ENCODE peak calls at places on chromosomes 12 and 14, in seven cellular contexts. G is smooth muscle cell of the brain vasculature, J is endothelial cell, S is fibroblast of mammary gland, C is cardiac fibroblast, Z is fibroblast of gingiva, Y is GM23338. I is an unnamed sample.

GRCh38 chr12:13851828-13852227 is 129.6 kb downstream of the GRIN2B start:
- DNase-seq in G (no peak), J (no peak), S (no peak), C (no peak), Z (no peak), Y (peak; percentile 94), I (no peak)

GRCh38 chr12:92404921-92405320 is 259.3 kb upstream of the BTG1 start:
- DNase-seq in G (no peak), J (no peak), S (no peak), C (no peak), Z (no peak), Y (no peak), I (no peak)

GRCh38 chr12:88896958-88897357 is 316.7 kb upstream of the KITLG start:
- DNase-seq in G (no peak), J (no peak), S (peak; percentile 67), C (peak; percentile 45), Z (no peak), Y (no peak), I (no peak)

GRCh38 chr12:56103823-56104108 is 593 bp upstream of the PA2G4 start:
- DNase-seq in G (no peak), J (no peak), S (no peak), C (no peak), Z (no peak), Y (no peak), I (no peak)

GRCh38 chr14:36683083-36683724 is 21.5 kb downstream of the PAX9 start:
- DNase-seq in G (no peak), J (no peak), S (no peak), C (no peak), Z (no peak), Y (peak; percentile 41), I (no peak)

GRCh38 chr12:121786441-121786825 is 7.1 kb downstream of the RHOF start:
- DNase-seq in G (no peak), J (no peak), S (peak; percentile 94), C (peak; percentile 95), Z (peak; percentile 75), Y (no peak), I (peak; percentile 90)

GRCh38 chr14:95098984-95099599 is 58.2 kb downstream of the DICER1 start:
- DNase-seq in G (peak; percentile 64), J (peak; percentile 55), S (peak; percentile 80), C (peak; percentile 85), Z (peak; percentile 73), Y (peak; percentile 87), I (peak; percentile 56)

GRCh38 chr12:104603545-104603973 is 146.8 kb downstream of the CHST11 start:
- DNase-seq in G (no peak), J (no peak), S (peak; percentile 86), C (peak; percentile 72), Z (no peak), Y (no peak), I (peak; percentile 63)

GRCh38 chr12:48454675-48455074 is 17.7 kb upstream of the ANP32D start:
- DNase-seq in G (no peak), J (no peak), S (peak; percentile 57), C (peak; percentile 50), Z (no peak), Y (peak; percentile 59), I (no peak)

GRCh38 chr12:93094988-93095737 is 166.1 kb upstream of the EEA1 start:
- DNase-seq in G (no peak), J (no peak), S (no peak), C (no peak), Z (no peak), Y (no peak), I (no peak)

GRCh38 chr14:36939265-36939664 is 233.1 kb downstream of the SLC25A21 start:
- DNase-seq in G (no peak), J (no peak), S (no peak), C (no peak), Z (no peak), Y (no peak), I (no peak)

GRCh38 chr12:52975820-52976573 is 27.1 kb downstream of the KRT18 start:
- DNase-seq in G (no peak), J (peak; percentile 18), S (no peak), C (peak; percentile 22), Z (no peak), Y (peak; percentile 74), I (no peak)

GRCh38 chr12:48021485-48022179 is 17.4 kb upstream of the COL2A1 start:
- DNase-seq in G (no peak), J (no peak), S (no peak), C (no peak), Z (no peak), Y (peak; percentile 94), I (no peak)

GRCh38 chr12:107235600-107235999 is 142.3 kb upstream of the CRY1 start:
- DNase-seq in G (no peak), J (no peak), S (no peak), C (no peak), Z (no peak), Y (no peak), I (no peak)

GRCh38 chr12:95802482-95803264 is 12.1 kb upstream of the NTN4 start:
- DNase-seq in G (no peak), J (no peak), S (peak; percentile 81), C (peak; percentile 97), Z (peak; percentile 74), Y (no peak), I (peak; percentile 83)

GRCh38 chr14:61525293-61526011 is 169.9 kb upstream of the HIF1A start:
- DNase-seq in G (no peak), J (no peak), S (peak; percentile 91), C (peak; percentile 94), Z (peak; percentile 54), Y (no peak), I (peak; percentile 86)

GRCh38 chr12:131192951-131193350 is 239.2 kb downstream of the ADGRD1 start:
- DNase-seq in G (no peak), J (no peak), S (no peak), C (no peak), Z (no peak), Y (no peak), I (no peak)

GRCh38 chr12:103751171-103751570 is 89.9 kb downstream of the NT5DC3 start:
- DNase-seq in G (no peak), J (peak; percentile 18), S (no peak), C (no peak), Z (no peak), Y (peak; percentile 56), I (no peak)

GRCh38 chr12:107767466-107767865 is 6.5 kb upstream of the PRDM4 start:
- DNase-seq in G (no peak), J (no peak), S (no peak), C (no peak), Z (no peak), Y (no peak), I (no peak)

GRCh38 chr14:69034612-69035262 is 55.6 kb upstream of the ACTN1 start:
- DNase-seq in G (no peak), J (no peak), S (no peak), C (peak; percentile 77), Z (peak; percentile 49), Y (peak; percentile 73), I (no peak)

GRCh38 chr12:108911915-108912314 is 32.0 kb downstream of the DAO start:
- DNase-seq in G (no peak), J (no peak), S (no peak), C (no peak), Z (no peak), Y (no peak), I (no peak)

GRCh38 chr12:57158665-57159064 is 11.2 kb upstream of the LRP1-AS start:
- DNase-seq in G (no peak), J (no peak), S (no peak), C (no peak), Z (no peak), Y (no peak), I (no peak)

GRCh38 chr12:107914460-107914977 is 140.0 kb downstream of the ASCL4 start:
- DNase-seq in G (no peak), J (no peak), S (no peak), C (no peak), Z (no peak), Y (no peak), I (no peak)

GRCh38 chr12:69389836-69390235 is 30.3 kb downstream of the YEATS4 start:
- DNase-seq in G (no peak), J (no peak), S (peak; percentile 26), C (peak; percentile 94), Z (peak; percentile 56), Y (no peak), I (no peak)

GRCh38 chr12:20718294-20718693 is 23.2 kb downstream of the SLCO1C1 start:
- DNase-seq in G (no peak), J (no peak), S (no peak), C (no peak), Z (no peak), Y (no peak), I (no peak)

GRCh38 chr14:54148251-54148650 is 191.6 kb upstream of the BMP4 start:
- DNase-seq in G (no peak), J (no peak), S (no peak), C (peak; percentile 34), Z (no peak), Y (no peak), I (no peak)

GRCh38 chr14:45990252-45990651 is 661.3 kb downstream of the RPL10L start:
- DNase-seq in G (no peak), J (no peak), S (no peak), C (peak; percentile 4), Z (no peak), Y (peak; percentile 37), I (no peak)

GRCh38 chr12:39581592-39581991 is 38.0 kb downstream of the ABCD2 start:
- DNase-seq in G (no peak), J (no peak), S (peak; percentile 70), C (peak; percentile 36), Z (peak; percentile 52), Y (no peak), I (peak; percentile 24)

GRCh38 chr14:28576523-28576922 is 190.1 kb upstream of the FOXG1 start:
- DNase-seq in G (no peak), J (no peak), S (no peak), C (no peak), Z (no peak), Y (no peak), I (no peak)

GRCh38 chr14:21382095-21382494 is 1.7 kb downstream of the SUPT16H start:
- DNase-seq in G (no peak), J (no peak), S (no peak), C (no peak), Z (no peak), Y (no peak), I (no peak)

GRCh38 chr12:89016970-89017778 is 335.1 kb downstream of the DUSP6 start:
- DNase-seq in G (peak; percentile 64), J (peak; percentile 57), S (peak; percentile 80), C (peak; percentile 86), Z (peak; percentile 56), Y (peak; percentile 88), I (peak; percentile 79)

GRCh38 chr12:122937622-122938091 is 28.6 kb downstream of the ABCB9 start:
- DNase-seq in G (no peak), J (no peak), S (peak; percentile 16), C (no peak), Z (peak; percentile 75), Y (no peak), I (peak; percentile 14)

GRCh38 chr14:70061108-70061507 is 127.6 kb downstream of the SLC8A3 start:
- DNase-seq in G (no peak), J (no peak), S (no peak), C (peak; percentile 2), Z (no peak), Y (no peak), I (no peak)

GRCh38 chr14:105086833-105087307 is 21.6 kb upstream of the GPR132 start:
- DNase-seq in G (no peak), J (peak; percentile 92), S (peak; percentile 60), C (peak; percentile 75), Z (peak; percentile 73), Y (peak; percentile 93), I (peak; percentile 56)

GRCh38 chr12:88299567-88300101 is 157.5 kb downstream of the TMTC3 start:
- DNase-seq in G (peak; percentile 32), J (no peak), S (peak; percentile 99), C (peak; percentile 98), Z (peak; percentile 97), Y (no peak), I (peak; percentile 98)

GRCh38 chr12:9244894-9245293 is 36.7 kb upstream of the PZP start:
- DNase-seq in G (no peak), J (no peak), S (no peak), C (no peak), Z (no peak), Y (no peak), I (peak; percentile 1)

GRCh38 chr14:72182773-72183432 is 250.7 kb downstream of the RGS6 start:
- DNase-seq in G (no peak), J (no peak), S (no peak), C (no peak), Z (no peak), Y (no peak), I (no peak)

GRCh38 chr12:6343518-6343917 is 1.6 kb upstream of the TNFRSF1A start:
- DNase-seq in G (no peak), J (no peak), S (no peak), C (no peak), Z (no peak), Y (no peak), I (peak; percentile 68)